ENCODE peak calls at places on chromosomes 2 and 18, in eight cellular contexts. S, H, N, L, J, B, K and M are unnamed samples.

GRCh38 chr2:168354499-168354898 is 101.6 kb upstream of the CERS6 start:
- DNase-seq in S (no peak), H (no peak), N (no peak), L (no peak), J (no peak), B (no peak), K (no peak), M (no peak)

GRCh38 chr2:217179854-217180253 is 320.0 kb upstream of the TNP1 start:
- DNase-seq in S (no peak), H (no peak), N (no peak), L (no peak), J (peak; percentile 9), B (peak; percentile 46), K (no peak), M (no peak)

GRCh38 chr2:74005786-74006185 is 21.1 kb downstream of the TET3 start:
- DNase-seq in S (no peak), H (no peak), N (no peak), L (no peak), J (peak; percentile 58), B (no peak), K (no peak), M (no peak)

GRCh38 chr2:170984079-170984478 is 55.0 kb downstream of the GORASP2 start:
- DNase-seq in S (no peak), H (no peak), N (no peak), L (no peak), J (no peak), B (no peak), K (no peak), M (no peak)

GRCh38 chr18:3037423-3037915 is 24.5 kb upstream of the LPIN2 start:
- DNase-seq in S (peak; percentile 63), H (peak; percentile 72), N (no peak), L (no peak), J (peak; percentile 74), B (no peak), K (no peak), M (no peak)

GRCh38 chr2:188623995-188624643 is 332.4 kb downstream of the GULP1 start:
- DNase-seq in S (no peak), H (no peak), N (no peak), L (no peak), J (peak; percentile 75), B (no peak), K (no peak), M (no peak)

GRCh38 chr2:126244937-126245336 is 411.0 kb upstream of the GYPC start:
- DNase-seq in S (peak; percentile 12), H (no peak), N (no peak), L (peak; percentile 45), J (peak; percentile 37), B (no peak), K (no peak), M (no peak)

GRCh38 chr2:57698935-57699449 is 347.6 kb upstream of the VRK2 start:
- DNase-seq in S (no peak), H (no peak), N (no peak), L (no peak), J (no peak), B (no peak), K (no peak), M (no peak)

GRCh38 chr18:63545094-63545493 is 2.9 kb downstream of the SERPINB12 start:
- DNase-seq in S (no peak), H (no peak), N (no peak), L (no peak), J (no peak), B (no peak), K (no peak), M (no peak)

GRCh38 chr2:109663721-109664120 is 49.6 kb downstream of the SOWAHC start:
- DNase-seq in S (peak; percentile 76), H (peak; percentile 13), N (no peak), L (no peak), J (peak; percentile 93), B (peak; percentile 50), K (no peak), M (no peak)

GRCh38 chr2:67840460-67841068 is 222.2 kb downstream of the C1D start:
- DNase-seq in S (peak; percentile 60), H (peak; percentile 48), N (no peak), L (no peak), J (peak; percentile 85), B (peak; percentile 80), K (no peak), M (peak; percentile 10)

GRCh38 chr2:203341741-203342310 is 13.6 kb downstream of the ABI2 start:
- DNase-seq in S (no peak), H (no peak), N (no peak), L (no peak), J (no peak), B (no peak), K (no peak), M (no peak)

GRCh38 chr2:65380243-65380642 is 52.2 kb downstream of the SPRED2 start:
- DNase-seq in S (no peak), H (no peak), N (no peak), L (no peak), J (no peak), B (no peak), K (no peak), M (no peak)

GRCh38 chr2:240520143-240520973 is 37.4 kb downstream of the ANKMY1 start:
- DNase-seq in S (no peak), H (no peak), N (no peak), L (no peak), J (no peak), B (no peak), K (no peak), M (no peak)

GRCh38 chr2:95271381-95271971 is 2.8 kb upstream of the PROM2 start:
- DNase-seq in S (no peak), H (no peak), N (no peak), L (no peak), J (no peak), B (no peak), K (no peak), M (no peak)

GRCh38 chr2:64750001-64750816 is 96.5 kb upstream of the SERTAD2 start:
- DNase-seq in S (peak; percentile 66), H (no peak), N (peak; percentile 32), L (peak; percentile 8), J (peak; percentile 58), B (peak; percentile 55), K (peak; percentile 6), M (no peak)

GRCh38 chr2:32485399-32485798 is 128.6 kb downstream of the BIRC6 start:
- DNase-seq in S (no peak), H (no peak), N (no peak), L (no peak), J (no peak), B (no peak), K (no peak), M (no peak)

GRCh38 chr2:190088917-190089316 is 26.4 kb upstream of the MSTN start:
- DNase-seq in S (peak; percentile 97), H (peak; percentile 63), N (peak; percentile 5), L (peak; percentile 22), J (peak; percentile 82), B (peak; percentile 31), K (no peak), M (peak; percentile 30)

GRCh38 chr2:47076586-47077441 is 78.3 kb downstream of the STPG4 start:
- DNase-seq in S (no peak), H (peak; percentile 9), N (no peak), L (no peak), J (peak; percentile 94), B (peak; percentile 66), K (no peak), M (no peak)

GRCh38 chr2:173828189-173829157 is 136.7 kb downstream of the SP3 start:
- DNase-seq in S (no peak), H (no peak), N (no peak), L (no peak), J (peak; percentile 73), B (no peak), K (no peak), M (no peak)

GRCh38 chr2:34365512-34365911 is 766.4 kb upstream of the FAM98A start:
- DNase-seq in S (no peak), H (no peak), N (no peak), L (no peak), J (no peak), B (no peak), K (no peak), M (no peak)